ENCODE peak calls at places on chromosomes 1 and 21, in eight cellular contexts. M is right lobe of liver; J is stimulated activated CD8-positive, alpha-beta memory T cell treated with anti-CD3 and anti-CD28 coated beads, Interleukin-2, amount 100 ng/mL, for 1 hour; Y is BJ; Q is T-helper 1 cell; W is H9; T is stimulated activated CD4-positive, alpha-beta T cell treated with anti-CD3 and anti-CD28 coated beads, Interleukin-4, amount 100 ng/mL, for 48 hours; V is T1000. N is an unnamed sample.

GRCh38 chr1:235992868-235993267 is 72.0 kb downstream of the NID1 start:
- DNase-seq in M (no peak), J (no peak), Y (no peak), Q (no peak), W (no peak), T (no peak), V (no peak), N (no peak)

GRCh38 chr1:40276122-40276521 is 18.1 kb downstream of the ZMPSTE24 start:
- DNase-seq in M (no peak), J (no peak), Y (no peak), Q (no peak), W (no peak), T (no peak), V (no peak), N (no peak)

GRCh38 chr1:101101362-101101761 is 75.8 kb upstream of the DPH5 start:
- DNase-seq in M (no peak), J (no peak), Y (peak; percentile 5), Q (no peak), W (no peak), T (no peak), V (no peak), N (no peak)

GRCh38 chr1:43935711-43936427 is 2.3 kb downstream of the ARTN start:
- DNase-seq in M (no peak), J (no peak), Y (no peak), Q (no peak), W (peak; percentile 87), T (no peak), V (no peak), N (peak; percentile 80)

GRCh38 chr1:44240802-44241671 is 27.8 kb downstream of the DMAP1 start:
- DNase-seq in M (no peak), J (no peak), Y (no peak), Q (no peak), W (no peak), T (no peak), V (no peak), N (no peak)

GRCh38 chr1:43453442-43454269 is at the start of gene HYI:
- DNase-seq in M (peak; percentile 88), J (peak; percentile 34), Y (peak; percentile 51), Q (peak; percentile 51), W (peak; percentile 87), T (peak; percentile 54), V (peak; percentile 42), N (peak; percentile 90)

GRCh38 chr1:16226495-16227179 is 10.3 kb downstream of the CPLANE2 start:
- DNase-seq in M (peak; percentile 86), J (no peak), Y (no peak), Q (no peak), W (peak; percentile 93), T (no peak), V (no peak), N (peak; percentile 66)

GRCh38 chr1:114314098-114314497 is 160.4 kb upstream of the SYT6 start:
- DNase-seq in M (no peak), J (no peak), Y (no peak), Q (no peak), W (no peak), T (no peak), V (no peak), N (no peak)

GRCh38 chr21:36723371-36723881 is 24.5 kb downstream of the SIM2 start:
- DNase-seq in M (no peak), J (no peak), Y (no peak), Q (no peak), W (no peak), T (no peak), V (no peak), N (no peak)

GRCh38 chr1:7558921-7559869 is 211.9 kb upstream of the VAMP3 start:
- DNase-seq in M (no peak), J (no peak), Y (no peak), Q (no peak), W (no peak), T (no peak), V (no peak), N (no peak)

GRCh38 chr1:72227667-72228066 is 54.7 kb downstream of the NEGR1 start:
- DNase-seq in M (no peak), J (no peak), Y (no peak), Q (no peak), W (no peak), T (no peak), V (no peak), N (no peak)

GRCh38 chr1:166485620-166486019 is 318.8 kb upstream of the FAM78B start:
- DNase-seq in M (no peak), J (no peak), Y (peak; percentile 11), Q (no peak), W (no peak), T (no peak), V (no peak), N (no peak)

GRCh38 chr1:26858891-26859630 is 3.9 kb upstream of the SFN start:
- DNase-seq in M (no peak), J (no peak), Y (no peak), Q (no peak), W (no peak), T (no peak), V (no peak), N (no peak)

GRCh38 chr1:214397497-214397896 is 116.5 kb downstream of the SMYD2 start:
- DNase-seq in M (no peak), J (no peak), Y (no peak), Q (no peak), W (no peak), T (no peak), V (no peak), N (no peak)

GRCh38 chr1:220748091-220748934 is at the start of gene MTARC2:
- DNase-seq in M (peak; percentile 89), J (no peak), Y (peak; percentile 51), Q (no peak), W (peak; percentile 91), T (no peak), V (peak; percentile 68), N (peak; percentile 83)

GRCh38 chr1:42971848-42972291 is 13.2 kb upstream of the SLC2A1 start:
- DNase-seq in M (no peak), J (no peak), Y (peak; percentile 88), Q (no peak), W (no peak), T (no peak), V (peak; percentile 19), N (peak; percentile 80)

GRCh38 chr1:90710579-90711536 is 6.2 kb downstream of the BARHL2 start:
- DNase-seq in M (no peak), J (no peak), Y (no peak), Q (no peak), W (peak; percentile 74), T (no peak), V (no peak), N (no peak)

GRCh38 chr1:45923343-45923742 is 119.9 kb downstream of the MAST2 start:
- DNase-seq in M (no peak), J (no peak), Y (no peak), Q (no peak), W (no peak), T (no peak), V (no peak), N (no peak)

GRCh38 chr1:88877382-88877825 is 14.0 kb downstream of the GTF2B start:
- DNase-seq in M (no peak), J (no peak), Y (no peak), Q (no peak), W (no peak), T (no peak), V (no peak), N (no peak)

GRCh38 chr21:36966846-36967657 is 583 bp upstream of the HLCS start:
- DNase-seq in M (no peak), J (no peak), Y (no peak), Q (no peak), W (no peak), T (no peak), V (no peak), N (no peak)

GRCh38 chr1:67674260-67675011 is 10.6 kb upstream of the GADD45A start:
- DNase-seq in M (no peak), J (peak; percentile 11), Y (no peak), Q (peak; percentile 16), W (no peak), T (no peak), V (no peak), N (no peak)

GRCh38 chr1:150881331-150882070 is 5.1 kb upstream of the ARNT start:
- DNase-seq in M (no peak), J (no peak), Y (peak; percentile 94), Q (no peak), W (no peak), T (no peak), V (no peak), N (no peak)

GRCh38 chr1:117312453-117313138 is 54.7 kb upstream of the MAN1A2 start:
- DNase-seq in M (no peak), J (no peak), Y (peak; percentile 7), Q (no peak), W (no peak), T (no peak), V (no peak), N (peak; percentile 14)

GRCh38 chr1:29579821-29580425 is 343.6 kb downstream of the PTPRU start:
- DNase-seq in M (no peak), J (no peak), Y (peak; percentile 45), Q (no peak), W (no peak), T (no peak), V (peak; percentile 45), N (no peak)

GRCh38 chr1:61098906-61099437 is 16.6 kb downstream of the NFIA start:
- DNase-seq in M (no peak), J (no peak), Y (no peak), Q (no peak), W (no peak), T (no peak), V (no peak), N (no peak)

GRCh38 chr1:44786138-44786840 is 1.7 kb downstream of the BEST4 start:
- DNase-seq in M (peak; percentile 72), J (peak; percentile 63), Y (no peak), Q (peak; percentile 65), W (peak; percentile 88), T (peak; percentile 74), V (no peak), N (peak; percentile 81)

GRCh38 chr1:58814251-58815068 is 30.6 kb upstream of the JUN start:
- DNase-seq in M (peak; percentile 65), J (no peak), Y (no peak), Q (no peak), W (peak; percentile 74), T (no peak), V (no peak), N (peak; percentile 91)

GRCh38 chr1:114076308-114076707 is 77.4 kb downstream of the SYT6 start:
- DNase-seq in M (no peak), J (no peak), Y (no peak), Q (no peak), W (no peak), T (no peak), V (no peak), N (no peak)

GRCh38 chr1:205438213-205439158 is 16.6 kb upstream of the LEMD1 start:
- DNase-seq in M (peak; percentile 80), J (no peak), Y (no peak), Q (no peak), W (no peak), T (no peak), V (no peak), N (peak; percentile 87)

GRCh38 chr1:29282924-29283803 is 46.8 kb downstream of the PTPRU start:
- DNase-seq in M (no peak), J (no peak), Y (no peak), Q (no peak), W (peak; percentile 99), T (no peak), V (no peak), N (peak; percentile 72)

GRCh38 chr1:36411674-36412648 is 14.3 kb upstream of the LSM10 start:
- DNase-seq in M (no peak), J (no peak), Y (no peak), Q (no peak), W (peak; percentile 52), T (no peak), V (no peak), N (no peak)

GRCh38 chr1:181255270-181255929 is 166.9 kb downstream of the IER5 start:
- DNase-seq in M (peak; percentile 73), J (no peak), Y (peak; percentile 79), Q (no peak), W (no peak), T (no peak), V (peak; percentile 74), N (no peak)

N was measured in mucosa of descending colon.